ENCODE peak calls at places on chromosomes 16 and 17, in six cellular contexts. One of them, this sample, is unnamed.

GRCh38 chr17:80621335-80622169 is 76.9 kb downstream of the RPTOR start:
- DNase-seq in heart right ventricle: no peak
- DNase-seq in lower lobe of right lung: no peak
- DNase-seq in OCI-LY7: no peak
- DNase-seq in brain microvascular endothelial cell: no peak
- DNase-seq in mucosa of descending colon: no peak
- DNase-seq in this sample: no peak

GRCh38 chr16:74297296-74297665 is 667 bp downstream of the PSMD7 start:
- DNase-seq in lower lobe of right lung: no peak
- DNase-seq in heart right ventricle: no peak
- DNase-seq in OCI-LY7: peak
- DNase-seq in brain microvascular endothelial cell: peak
- DNase-seq in mucosa of descending colon: peak
- DNase-seq in this sample: no peak

GRCh38 chr17:41967141-41967920 is 736 bp downstream of the CNP start:
- DNase-seq in mucosa of descending colon: peak
- DNase-seq in OCI-LY7: peak
- DNase-seq in brain microvascular endothelial cell: peak
- DNase-seq in lower lobe of right lung: peak
- DNase-seq in heart right ventricle: no peak
- DNase-seq in this sample: no peak

GRCh38 chr16:82510041-82510440 is 116.7 kb upstream of the CDH13 start:
- DNase-seq in OCI-LY7: no peak
- DNase-seq in mucosa of descending colon: no peak
- DNase-seq in heart right ventricle: no peak
- DNase-seq in lower lobe of right lung: no peak
- DNase-seq in brain microvascular endothelial cell: no peak
- DNase-seq in this sample: no peak

GRCh38 chr17:36627101-36627500 is 25.7 kb downstream of the MRM1 start:
- DNase-seq in lower lobe of right lung: no peak
- DNase-seq in mucosa of descending colon: no peak
- DNase-seq in brain microvascular endothelial cell: no peak
- DNase-seq in OCI-LY7: no peak
- DNase-seq in heart right ventricle: no peak
- DNase-seq in this sample: no peak

GRCh38 chr17:17576772-17577234 is 14.7 kb downstream of the PEMT start:
- DNase-seq in lower lobe of right lung: no peak
- DNase-seq in mucosa of descending colon: no peak
- DNase-seq in heart right ventricle: no peak
- DNase-seq in brain microvascular endothelial cell: no peak
- DNase-seq in OCI-LY7: no peak
- DNase-seq in this sample: no peak

GRCh38 chr16:2826591-2827480 is 3.3 kb upstream of the ZG16B start:
- DNase-seq in heart right ventricle: no peak
- DNase-seq in lower lobe of right lung: peak
- DNase-seq in OCI-LY7: no peak
- DNase-seq in mucosa of descending colon: no peak
- DNase-seq in brain microvascular endothelial cell: no peak
- DNase-seq in this sample: no peak

GRCh38 chr16:67697407-67697806 is 21.7 kb downstream of the GFOD2 start:
- DNase-seq in brain microvascular endothelial cell: no peak
- DNase-seq in lower lobe of right lung: no peak
- DNase-seq in OCI-LY7: no peak
- DNase-seq in heart right ventricle: no peak
- DNase-seq in mucosa of descending colon: no peak
- DNase-seq in this sample: no peak

GRCh38 chr17:65660947-65661346 is 99.5 kb upstream of the AXIN2 start:
- DNase-seq in mucosa of descending colon: no peak
- DNase-seq in OCI-LY7: no peak
- DNase-seq in heart right ventricle: no peak
- DNase-seq in lower lobe of right lung: no peak
- DNase-seq in brain microvascular endothelial cell: peak
- DNase-seq in this sample: peak

GRCh38 chr16:72172105-72173034 is at the start of gene PMFBP1:
- DNase-seq in mucosa of descending colon: peak
- DNase-seq in lower lobe of right lung: no peak
- DNase-seq in OCI-LY7: peak
- DNase-seq in brain microvascular endothelial cell: peak
- DNase-seq in heart right ventricle: peak
- DNase-seq in this sample: peak

GRCh38 chr17:608911-609882 is 105.4 kb downstream of the VPS53 start:
- DNase-seq in mucosa of descending colon: no peak
- DNase-seq in lower lobe of right lung: no peak
- DNase-seq in brain microvascular endothelial cell: no peak
- DNase-seq in OCI-LY7: no peak
- DNase-seq in heart right ventricle: no peak
- DNase-seq in this sample: no peak

GRCh38 chr16:25038239-25038954 is 23.2 kb upstream of the ARHGAP17 start:
- DNase-seq in heart right ventricle: no peak
- DNase-seq in OCI-LY7: peak
- DNase-seq in brain microvascular endothelial cell: no peak
- DNase-seq in lower lobe of right lung: no peak
- DNase-seq in mucosa of descending colon: no peak
- DNase-seq in this sample: no peak

GRCh38 chr16:27759301-27759871 is 209.4 kb downstream of the KATNIP start:
- DNase-seq in brain microvascular endothelial cell: peak
- DNase-seq in heart right ventricle: no peak
- DNase-seq in mucosa of descending colon: no peak
- DNase-seq in lower lobe of right lung: peak
- DNase-seq in OCI-LY7: no peak
- DNase-seq in this sample: no peak

GRCh38 chr16:4052801-4053662 is 63.2 kb downstream of the ADCY9 start:
- DNase-seq in heart right ventricle: peak
- DNase-seq in mucosa of descending colon: peak
- DNase-seq in lower lobe of right lung: peak
- DNase-seq in OCI-LY7: no peak
- DNase-seq in brain microvascular endothelial cell: peak
- DNase-seq in this sample: no peak

GRCh38 chr16:78551487-78552085 is 452.1 kb downstream of the WWOX start:
- DNase-seq in OCI-LY7: no peak
- DNase-seq in mucosa of descending colon: no peak
- DNase-seq in heart right ventricle: no peak
- DNase-seq in lower lobe of right lung: no peak
- DNase-seq in brain microvascular endothelial cell: no peak
- DNase-seq in this sample: no peak

GRCh38 chr16:14125708-14126107 is 54.6 kb downstream of the MRTFB start:
- DNase-seq in heart right ventricle: no peak
- DNase-seq in brain microvascular endothelial cell: no peak
- DNase-seq in OCI-LY7: no peak
- DNase-seq in mucosa of descending colon: no peak
- DNase-seq in lower lobe of right lung: no peak
- DNase-seq in this sample: no peak

GRCh38 chr16:80367037-80367658 is 173.6 kb upstream of the DYNLRB2 start:
- DNase-seq in brain microvascular endothelial cell: no peak
- DNase-seq in OCI-LY7: no peak
- DNase-seq in heart right ventricle: no peak
- DNase-seq in lower lobe of right lung: no peak
- DNase-seq in mucosa of descending colon: no peak
- DNase-seq in this sample: no peak

GRCh38 chr16:80366023-80366422 is 174.8 kb upstream of the DYNLRB2 start:
- DNase-seq in heart right ventricle: no peak
- DNase-seq in brain microvascular endothelial cell: no peak
- DNase-seq in lower lobe of right lung: no peak
- DNase-seq in mucosa of descending colon: no peak
- DNase-seq in OCI-LY7: no peak
- DNase-seq in this sample: no peak

GRCh38 chr16:80362816-80363215 is 178.0 kb upstream of the DYNLRB2 start:
- DNase-seq in mucosa of descending colon: no peak
- DNase-seq in heart right ventricle: no peak
- DNase-seq in lower lobe of right lung: no peak
- DNase-seq in OCI-LY7: no peak
- DNase-seq in brain microvascular endothelial cell: no peak
- DNase-seq in this sample: no peak
- TF ChIP-seq CTCF in mucosa of descending colon: no peak
- TF ChIP-seq CTCF in heart right ventricle: no peak
- TF ChIP-seq CTCF in lower lobe of right lung: no peak
- TF ChIP-seq CTCF in OCI-LY7: no peak
- TF ChIP-seq CTCF in brain microvascular endothelial cell: no peak
- TF ChIP-seq CTCF in this sample: no peak

GRCh38 chr16:55508271-55508921 is 476 bp upstream of the LPCAT2 start:
- DNase-seq in mucosa of descending colon: no peak
- DNase-seq in brain microvascular endothelial cell: no peak
- DNase-seq in OCI-LY7: no peak
- DNase-seq in lower lobe of right lung: no peak
- DNase-seq in heart right ventricle: no peak
- DNase-seq in this sample: no peak
- H3K4me3 ChIP-seq in mucosa of descending colon: no peak
- H3K4me3 ChIP-seq in brain microvascular endothelial cell: peak
- H3K4me3 ChIP-seq in OCI-LY7: no peak
- H3K4me3 ChIP-seq in lower lobe of right lung: peak
- H3K4me3 ChIP-seq in heart right ventricle: peak
- H3K4me3 ChIP-seq in this sample: peak

DNA sequence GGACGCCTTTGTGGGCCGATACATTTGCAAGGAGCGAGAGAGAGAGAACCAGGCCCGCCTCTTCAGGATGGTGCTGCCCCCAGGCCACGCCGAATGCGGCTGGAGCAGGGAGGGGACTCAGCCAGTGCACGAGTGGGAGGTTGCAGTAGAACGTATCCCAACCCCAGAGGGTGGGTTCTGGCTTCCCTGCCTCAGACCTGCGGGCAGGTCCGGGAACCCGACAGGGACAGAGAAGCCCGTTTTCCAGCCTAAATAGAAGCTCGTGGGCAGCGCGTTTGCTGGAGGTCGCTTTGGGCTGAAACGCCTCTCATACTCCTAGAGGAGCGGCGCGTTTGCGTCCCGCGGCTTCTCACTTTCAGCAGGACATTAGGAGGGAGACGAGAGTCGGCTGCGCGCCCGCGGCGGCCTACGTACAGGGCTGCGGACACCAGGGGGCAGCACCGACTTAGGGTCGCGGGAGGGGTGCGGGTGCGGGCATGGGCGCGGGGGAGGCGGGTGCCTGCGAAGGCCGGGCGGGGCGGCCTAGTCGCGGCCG is 11.0 kb downstream of the TBX2 start:
- DNase-seq in mucosa of descending colon: peak
- DNase-seq in lower lobe of right lung: peak
- DNase-seq in OCI-LY7: peak
- DNase-seq in brain microvascular endothelial cell: peak
- DNase-seq in heart right ventricle: peak
- DNase-seq in this sample: no peak
- TF ChIP-seq CTCF in mucosa of descending colon: peak
- TF ChIP-seq CTCF in lower lobe of right lung: peak
- TF ChIP-seq CTCF in OCI-LY7: peak
- TF ChIP-seq CTCF in brain microvascular endothelial cell: peak
- TF ChIP-seq CTCF in heart right ventricle: peak
- TF ChIP-seq CTCF in this sample: peak

DNA sequence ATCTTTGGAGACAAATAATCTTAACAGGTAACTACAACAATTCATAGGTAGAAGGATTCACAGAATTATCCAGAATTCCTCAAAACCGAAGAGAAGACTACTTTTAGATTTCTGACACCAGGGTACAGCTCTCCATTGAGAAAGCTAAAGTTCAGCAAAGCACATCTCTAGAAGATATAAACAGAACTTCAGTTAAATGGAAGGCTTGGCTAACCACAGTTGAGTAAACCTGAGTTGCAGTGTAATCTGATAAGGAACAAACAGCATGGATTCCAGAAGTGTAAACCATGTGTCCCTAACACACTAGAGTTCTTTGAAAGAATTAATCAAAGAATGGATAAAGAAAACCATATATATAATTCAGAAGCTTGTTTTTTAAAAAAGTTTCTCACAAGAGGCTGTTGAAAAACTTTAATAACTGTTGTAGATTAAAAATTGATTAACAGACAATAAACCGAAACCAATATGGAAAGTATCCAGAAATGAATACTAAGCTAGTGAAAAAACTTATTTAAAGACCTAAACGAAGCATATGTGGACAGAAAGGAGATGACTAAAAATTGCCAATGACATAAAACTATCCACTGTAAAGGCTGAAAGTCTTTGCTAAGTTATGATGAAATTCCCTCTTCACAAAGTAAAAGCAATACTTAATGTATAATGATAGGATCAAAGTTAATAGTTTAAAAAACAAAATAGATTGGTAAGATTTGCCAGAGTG is 4.3 kb downstream of the RNF43 start:
- DNase-seq in mucosa of descending colon: no peak
- DNase-seq in brain microvascular endothelial cell: no peak
- DNase-seq in lower lobe of right lung: no peak
- DNase-seq in OCI-LY7: no peak
- DNase-seq in heart right ventricle: no peak
- DNase-seq in this sample: peak
- H3K4me3 ChIP-seq in mucosa of descending colon: no peak
- H3K4me3 ChIP-seq in brain microvascular endothelial cell: no peak
- H3K4me3 ChIP-seq in lower lobe of right lung: peak
- H3K4me3 ChIP-seq in OCI-LY7: no peak
- H3K4me3 ChIP-seq in heart right ventricle: no peak
- H3K4me3 ChIP-seq in this sample: no peak

GRCh38 chr16:53132406-53132805 is 77.6 kb downstream of the CHD9 start:
- DNase-seq in OCI-LY7: no peak
- DNase-seq in brain microvascular endothelial cell: no peak
- DNase-seq in heart right ventricle: no peak
- DNase-seq in lower lobe of right lung: no peak
- DNase-seq in mucosa of descending colon: no peak
- DNase-seq in this sample: no peak

GRCh38 chr16:53130193-53131049 is 75.6 kb downstream of the CHD9 start:
- DNase-seq in brain microvascular endothelial cell: peak
- DNase-seq in OCI-LY7: peak
- DNase-seq in lower lobe of right lung: peak
- DNase-seq in heart right ventricle: peak
- DNase-seq in mucosa of descending colon: peak
- DNase-seq in this sample: peak

GRCh38 chr16:53131050-53131362 is 76.2 kb downstream of the CHD9 start:
- DNase-seq in brain microvascular endothelial cell: no peak
- DNase-seq in mucosa of descending colon: no peak
- DNase-seq in lower lobe of right lung: no peak
- DNase-seq in heart right ventricle: no peak
- DNase-seq in OCI-LY7: no peak
- DNase-seq in this sample: no peak

GRCh38 chr16:53131363-53132071 is 76.7 kb downstream of the CHD9 start:
- DNase-seq in OCI-LY7: peak
- DNase-seq in heart right ventricle: peak
- DNase-seq in brain microvascular endothelial cell: no peak
- DNase-seq in mucosa of descending colon: peak
- DNase-seq in lower lobe of right lung: peak
- DNase-seq in this sample: no peak

DNA sequence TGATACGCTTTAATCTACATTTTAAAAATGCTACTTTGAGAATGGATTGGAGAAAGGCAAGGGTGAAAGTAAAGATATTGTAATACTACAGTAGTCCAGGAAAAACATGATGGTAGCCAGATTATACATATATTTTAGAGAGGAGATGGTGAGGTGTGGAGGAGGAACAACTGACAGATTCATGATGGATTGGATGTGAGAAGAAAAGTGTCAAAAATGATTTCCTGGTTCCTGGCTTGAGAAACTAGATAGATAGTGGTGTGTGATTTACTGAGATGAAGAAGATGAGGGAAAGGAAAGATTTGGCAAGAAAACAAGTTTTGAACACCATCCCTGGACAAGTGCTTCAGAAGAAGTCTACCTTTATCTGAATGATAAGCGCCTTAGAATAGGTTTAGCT is 80.5 kb downstream of the CHD9 start:
- DNase-seq in OCI-LY7: no peak
- DNase-seq in brain microvascular endothelial cell: no peak
- DNase-seq in lower lobe of right lung: no peak
- DNase-seq in heart right ventricle: no peak
- DNase-seq in mucosa of descending colon: no peak
- DNase-seq in this sample: no peak
- TF ChIP-seq CTCF in OCI-LY7: no peak
- TF ChIP-seq CTCF in brain microvascular endothelial cell: no peak
- TF ChIP-seq CTCF in lower lobe of right lung: no peak
- TF ChIP-seq CTCF in heart right ventricle: no peak
- TF ChIP-seq CTCF in mucosa of descending colon: no peak
- TF ChIP-seq CTCF in this sample: no peak

This sample was measured in astrocyte of the cerebellum.